ENCODE peak calls at places on chromosomes 3 and 15, in five cellular contexts. One of them, this sample, is unnamed.

GRCh38 chr3:149662240-149662887 is 4.5 kb upstream of the WWTR1 start:
- DNase-seq in endothelial cell of umbilical vein: no peak
- DNase-seq in keratinocyte: no peak
- DNase-seq in HepG2: no peak
- DNase-seq in hepatocyte: peak
- DNase-seq in this sample: peak

GRCh38 chr3:170465935-170466334 is 47.3 kb downstream of the CLDN11 start:
- DNase-seq in hepatocyte: no peak
- DNase-seq in HepG2: no peak
- DNase-seq in endothelial cell of umbilical vein: no peak
- DNase-seq in keratinocyte: no peak
- DNase-seq in this sample: no peak

GRCh38 chr3:19149388-19149787 is 1.1 kb downstream of the KCNH8 start:
- DNase-seq in endothelial cell of umbilical vein: no peak
- DNase-seq in HepG2: no peak
- DNase-seq in hepatocyte: peak
- DNase-seq in keratinocyte: no peak
- DNase-seq in this sample: peak

GRCh38 chr15:86973284-86973844 is 893.7 kb downstream of the AGBL1 start:
- DNase-seq in HepG2: no peak
- DNase-seq in hepatocyte: no peak
- DNase-seq in keratinocyte: no peak
- DNase-seq in endothelial cell of umbilical vein: no peak
- DNase-seq in this sample: no peak

GRCh38 chr3:74479915-74480314 is 134.5 kb downstream of the CNTN3 start:
- DNase-seq in HepG2: no peak
- DNase-seq in hepatocyte: no peak
- DNase-seq in keratinocyte: no peak
- DNase-seq in endothelial cell of umbilical vein: no peak
- DNase-seq in this sample: no peak

GRCh38 chr3:128693696-128694095 is 32.3 kb upstream of the RAB7A start:
- DNase-seq in HepG2: no peak
- DNase-seq in keratinocyte: no peak
- DNase-seq in hepatocyte: no peak
- DNase-seq in endothelial cell of umbilical vein: no peak
- DNase-seq in this sample: no peak

GRCh38 chr3:176741648-176742047 is 455.6 kb downstream of the TBL1XR1 start:
- DNase-seq in hepatocyte: no peak
- DNase-seq in HepG2: no peak
- DNase-seq in endothelial cell of umbilical vein: no peak
- DNase-seq in keratinocyte: no peak
- DNase-seq in this sample: peak

GRCh38 chr15:59879506-59879905 is 124.6 kb upstream of the FOXB1 start:
- DNase-seq in hepatocyte: no peak
- DNase-seq in endothelial cell of umbilical vein: peak
- DNase-seq in keratinocyte: no peak
- DNase-seq in HepG2: no peak
- DNase-seq in this sample: peak

GRCh38 chr3:124887177-124887995 is at the start of gene ITGB5:
- DNase-seq in endothelial cell of umbilical vein: peak
- DNase-seq in hepatocyte: peak
- DNase-seq in HepG2: peak
- DNase-seq in keratinocyte: no peak
- DNase-seq in this sample: peak

GRCh38 chr3:53140575-53141467 is 10.6 kb upstream of the RFT1 start:
- DNase-seq in endothelial cell of umbilical vein: no peak
- DNase-seq in keratinocyte: no peak
- DNase-seq in hepatocyte: no peak
- DNase-seq in HepG2: no peak
- DNase-seq in this sample: peak

GRCh38 chr3:15452961-15453360 is 25.6 kb downstream of the EAF1 start:
- DNase-seq in hepatocyte: no peak
- DNase-seq in HepG2: no peak
- DNase-seq in endothelial cell of umbilical vein: no peak
- DNase-seq in keratinocyte: no peak
- DNase-seq in this sample: no peak

GRCh38 chr15:31049122-31049521 is 52.4 kb downstream of the TRPM1 start:
- DNase-seq in HepG2: no peak
- DNase-seq in keratinocyte: no peak
- DNase-seq in hepatocyte: no peak
- DNase-seq in endothelial cell of umbilical vein: no peak
- DNase-seq in this sample: no peak

GRCh38 chr3:127700406-127700805 is 27.7 kb downstream of the ABTB1 start:
- DNase-seq in hepatocyte: no peak
- DNase-seq in HepG2: no peak
- DNase-seq in endothelial cell of umbilical vein: no peak
- DNase-seq in keratinocyte: no peak
- DNase-seq in this sample: no peak

GRCh38 chr3:170488802-170489201 is 70.1 kb downstream of the CLDN11 start:
- DNase-seq in keratinocyte: no peak
- DNase-seq in HepG2: peak
- DNase-seq in hepatocyte: peak
- DNase-seq in endothelial cell of umbilical vein: no peak
- DNase-seq in this sample: no peak

GRCh38 chr15:38072507-38073277 is 138.3 kb downstream of the TMCO5A start:
- DNase-seq in endothelial cell of umbilical vein: peak
- DNase-seq in keratinocyte: peak
- DNase-seq in HepG2: peak
- DNase-seq in hepatocyte: peak
- DNase-seq in this sample: peak

GRCh38 chr3:194275721-194276120 is 75.4 kb downstream of the CPN2 start:
- DNase-seq in keratinocyte: no peak
- DNase-seq in endothelial cell of umbilical vein: no peak
- DNase-seq in hepatocyte: no peak
- DNase-seq in HepG2: no peak
- DNase-seq in this sample: no peak

GRCh38 chr3:134794950-134795775 is at the start of gene EPHB1:
- DNase-seq in HepG2: peak
- DNase-seq in hepatocyte: peak
- DNase-seq in keratinocyte: peak
- DNase-seq in endothelial cell of umbilical vein: peak
- DNase-seq in this sample: peak

GRCh38 chr3:134797816-134798451 is 2.9 kb downstream of the EPHB1 start:
- DNase-seq in keratinocyte: no peak
- DNase-seq in hepatocyte: no peak
- DNase-seq in endothelial cell of umbilical vein: no peak
- DNase-seq in HepG2: no peak
- DNase-seq in this sample: no peak

GRCh38 chr3:134795776-134796312 is 784 bp downstream of the EPHB1 start:
- DNase-seq in keratinocyte: no peak
- DNase-seq in HepG2: no peak
- DNase-seq in endothelial cell of umbilical vein: no peak
- DNase-seq in hepatocyte: peak
- DNase-seq in this sample: peak

GRCh38 chr3:134797080-134797801 is 2.2 kb downstream of the EPHB1 start:
- DNase-seq in hepatocyte: no peak
- DNase-seq in keratinocyte: no peak
- DNase-seq in endothelial cell of umbilical vein: no peak
- DNase-seq in HepG2: no peak
- DNase-seq in this sample: no peak

DNA sequence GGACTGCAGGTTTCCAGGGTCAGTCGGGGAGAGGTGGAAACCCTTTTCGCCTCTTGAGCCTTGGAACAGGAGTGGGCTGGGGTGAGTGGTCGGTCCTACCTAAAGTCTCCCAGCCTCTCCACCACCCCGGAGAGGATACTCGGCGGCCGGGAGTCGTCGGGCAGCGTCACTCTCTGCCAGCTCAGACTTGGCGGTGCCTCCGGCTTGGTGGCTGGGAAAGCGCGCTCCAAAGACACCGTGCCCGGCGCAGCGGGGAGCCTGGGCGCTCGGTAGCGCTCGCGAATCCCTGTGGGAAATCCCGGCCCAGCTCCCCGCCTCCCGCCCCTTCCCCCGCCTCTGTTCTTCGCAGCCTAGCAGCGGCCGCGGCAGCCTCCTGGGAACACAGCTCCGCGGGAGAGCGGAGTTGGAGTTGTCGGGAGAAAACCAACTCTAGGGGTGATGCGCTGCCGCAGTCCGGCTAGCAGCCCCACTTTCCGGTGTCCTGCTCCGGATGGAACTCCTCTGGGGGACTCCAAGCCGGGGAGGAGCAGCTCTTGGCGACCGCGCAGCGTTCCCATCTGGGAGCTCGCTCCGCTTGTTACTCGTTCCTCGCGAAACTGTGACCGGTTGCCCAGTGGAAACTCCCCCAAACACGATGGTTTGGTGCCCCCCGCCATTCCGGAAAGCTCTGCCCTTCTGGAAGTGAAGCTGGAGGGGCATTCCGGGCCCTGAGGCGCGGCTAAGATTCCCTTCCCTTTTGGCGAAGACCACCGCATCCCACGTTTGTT is 1.4 kb downstream of the EPHB1 start:
- DNase-seq in keratinocyte: no peak
- DNase-seq in hepatocyte: peak
- DNase-seq in endothelial cell of umbilical vein: peak
- DNase-seq in HepG2: no peak
- DNase-seq in this sample: peak
- TF ChIP-seq EZH2 in keratinocyte: peak
- TF ChIP-seq EZH2 in hepatocyte: peak
- TF ChIP-seq EZH2 in endothelial cell of umbilical vein: peak
- TF ChIP-seq EZH2 in HepG2: no peak
- TF ChIP-seq EZH2 in this sample: no peak

DNA sequence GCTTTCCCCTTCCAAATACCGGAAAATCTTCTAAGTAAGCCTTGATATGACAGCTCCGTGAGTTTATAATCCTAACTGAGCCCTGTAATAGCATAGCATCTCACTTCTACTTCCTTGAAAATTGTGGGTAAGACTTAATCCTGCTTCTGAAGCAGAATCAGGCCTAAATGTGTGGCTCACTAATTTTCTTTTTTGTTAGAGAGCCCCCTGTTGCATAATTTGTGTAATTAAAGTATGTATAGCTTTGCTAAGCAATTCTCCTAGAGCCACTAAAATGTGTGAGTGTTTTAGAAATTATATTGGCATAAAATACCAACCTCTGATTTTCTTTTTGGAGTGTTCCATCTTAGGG is 304.4 kb downstream of the FGF12 start:
- DNase-seq in HepG2: no peak
- DNase-seq in endothelial cell of umbilical vein: peak
- DNase-seq in hepatocyte: no peak
- DNase-seq in keratinocyte: no peak
- DNase-seq in this sample: peak
- TF ChIP-seq CTCF in HepG2: peak
- TF ChIP-seq CTCF in endothelial cell of umbilical vein: peak
- TF ChIP-seq CTCF in hepatocyte: peak
- TF ChIP-seq CTCF in keratinocyte: no peak
- TF ChIP-seq CTCF in this sample: no peak

GRCh38 chr15:75200765-75201608 is 695 bp upstream of the C15orf39 start:
- DNase-seq in endothelial cell of umbilical vein: peak
- DNase-seq in keratinocyte: peak
- DNase-seq in hepatocyte: peak
- DNase-seq in HepG2: peak
- DNase-seq in this sample: peak
- TF ChIP-seq EZH2 in endothelial cell of umbilical vein: no peak
- TF ChIP-seq EZH2 in keratinocyte: no peak
- TF ChIP-seq EZH2 in hepatocyte: no peak
- TF ChIP-seq EZH2 in HepG2: no peak
- TF ChIP-seq EZH2 in this sample: no peak

GRCh38 chr3:42537350-42537749 is 34.9 kb downstream of the VIPR1 start:
- DNase-seq in hepatocyte: no peak
- DNase-seq in endothelial cell of umbilical vein: no peak
- DNase-seq in keratinocyte: no peak
- DNase-seq in HepG2: no peak
- DNase-seq in this sample: no peak

GRCh38 chr3:42533161-42533897 is 30.9 kb downstream of the VIPR1 start:
- DNase-seq in hepatocyte: no peak
- DNase-seq in HepG2: no peak
- DNase-seq in endothelial cell of umbilical vein: no peak
- DNase-seq in keratinocyte: no peak
- DNase-seq in this sample: no peak

GRCh38 chr3:42539871-42540714 is 37.6 kb downstream of the VIPR1 start:
- DNase-seq in keratinocyte: peak
- DNase-seq in endothelial cell of umbilical vein: no peak
- DNase-seq in hepatocyte: peak
- DNase-seq in HepG2: peak
- DNase-seq in this sample: no peak

GRCh38 chr3:42532229-42532628 is 29.8 kb downstream of the VIPR1 start:
- DNase-seq in endothelial cell of umbilical vein: no peak
- DNase-seq in hepatocyte: no peak
- DNase-seq in keratinocyte: no peak
- DNase-seq in HepG2: no peak
- DNase-seq in this sample: no peak

GRCh38 chr3:42535981-42536784 is 33.7 kb downstream of the VIPR1 start:
- DNase-seq in endothelial cell of umbilical vein: peak
- DNase-seq in hepatocyte: peak
- DNase-seq in keratinocyte: no peak
- DNase-seq in HepG2: peak
- DNase-seq in this sample: no peak
- TF ChIP-seq CTCF in endothelial cell of umbilical vein: peak
- TF ChIP-seq CTCF in hepatocyte: peak
- TF ChIP-seq CTCF in keratinocyte: peak
- TF ChIP-seq CTCF in HepG2: peak
- TF ChIP-seq CTCF in this sample: peak

GRCh38 chr3:186362988-186363387 is 954 bp upstream of the DGKG start:
- DNase-seq in endothelial cell of umbilical vein: no peak
- DNase-seq in HepG2: no peak
- DNase-seq in hepatocyte: no peak
- DNase-seq in keratinocyte: no peak
- DNase-seq in this sample: no peak

GRCh38 chr3:186360779-186361178 is 1.3 kb downstream of the DGKG start:
- DNase-seq in keratinocyte: no peak
- DNase-seq in hepatocyte: no peak
- DNase-seq in HepG2: no peak
- DNase-seq in endothelial cell of umbilical vein: no peak
- DNase-seq in this sample: no peak

GRCh38 chr3:186361246-186361611 is 805 bp downstream of the DGKG start:
- DNase-seq in keratinocyte: no peak
- DNase-seq in endothelial cell of umbilical vein: no peak
- DNase-seq in HepG2: no peak
- DNase-seq in hepatocyte: no peak
- DNase-seq in this sample: no peak

GRCh38 chr3:186362409-186362757 is 349 bp upstream of the DGKG start:
- DNase-seq in keratinocyte: no peak
- DNase-seq in endothelial cell of umbilical vein: no peak
- DNase-seq in hepatocyte: no peak
- DNase-seq in HepG2: peak
- DNase-seq in this sample: no peak

GRCh38 chr3:186361612-186362408 is at the start of gene DGKG:
- DNase-seq in keratinocyte: no peak
- DNase-seq in endothelial cell of umbilical vein: no peak
- DNase-seq in HepG2: no peak
- DNase-seq in hepatocyte: no peak
- DNase-seq in this sample: no peak
- TF ChIP-seq EZH2 in keratinocyte: peak
- TF ChIP-seq EZH2 in endothelial cell of umbilical vein: peak
- TF ChIP-seq EZH2 in HepG2: no peak
- TF ChIP-seq EZH2 in hepatocyte: peak
- TF ChIP-seq EZH2 in this sample: no peak